ENCODE peak calls at places on chromosomes 6 and 20, in eight cellular contexts. B is spleen; D is upper lobe of right lung; Q is ovary; K is small intestine; I is mammary epithelial cell; X is SJSA1; Y is CD8-positive, alpha-beta T cell. E is an unnamed sample.

GRCh38 chr6:157552171-157552747 is 171.3 kb downstream of the ZDHHC14 start:
- DNase-seq in K (no peak), Q (no peak), X (no peak), I (peak; percentile 25), D (no peak), Y (no peak), B (no peak), E (no peak)

GRCh38 chr6:124958759-124959354 is 3.4 kb upstream of the RNF217 start:
- DNase-seq in I (peak; percentile 78), Y (no peak), K (no peak), X (peak; percentile 73), B (no peak), Q (no peak), D (no peak), E (no peak)

GRCh38 chr20:11271920-11272594 is 598.3 kb upstream of the JAG1 start:
- DNase-seq in Y (no peak), B (peak; percentile 65), K (no peak), X (no peak), I (no peak), D (no peak), Q (no peak), E (no peak)

GRCh38 chr20:21315138-21315537 is 12.0 kb downstream of the XRN2 start:
- DNase-seq in D (no peak), I (peak; percentile 94), Y (no peak), Q (no peak), B (no peak), X (no peak), K (no peak), E (no peak)

GRCh38 chr6:158396136-158396535 is 83.9 kb downstream of the TULP4 start:
- DNase-seq in D (no peak), Q (no peak), K (no peak), I (no peak), X (no peak), B (no peak), Y (no peak), E (no peak)

GRCh38 chr20:55515831-55516230 is 489.5 kb downstream of the CBLN4 start:
- DNase-seq in B (no peak), K (no peak), D (no peak), I (peak; percentile 70), X (no peak), Y (no peak), Q (no peak), E (no peak)

GRCh38 chr6:15876406-15876805 is 213.6 kb upstream of the DTNBP1 start:
- DNase-seq in K (no peak), D (no peak), X (peak; percentile 78), B (no peak), Q (no peak), Y (no peak), I (peak; percentile 78), E (no peak)

GRCh38 chr20:40908311-40908710 is 120.3 kb upstream of the TOP1 start:
- DNase-seq in Q (no peak), Y (no peak), D (no peak), I (no peak), X (no peak), K (no peak), B (no peak), E (no peak)

GRCh38 chr20:32052090-32052791 is at the start of gene HCK:
- DNase-seq in K (no peak), I (no peak), Q (no peak), D (peak; percentile 78), B (peak; percentile 92), X (no peak), Y (no peak), E (no peak)

GRCh38 chr20:3378138-3378537 is 29.3 kb downstream of the DNAAF9 start:
- DNase-seq in D (no peak), K (no peak), I (no peak), Q (no peak), B (no peak), Y (no peak), X (no peak), E (no peak)

GRCh38 chr6:31585531-31585930 is 546 bp upstream of the LST1 start:
- DNase-seq in D (no peak), X (no peak), Q (no peak), Y (no peak), B (peak; percentile 83), K (peak; percentile 36), I (no peak), E (no peak)
- H3K27ac ChIP-seq in D (peak overlapping the region; percentile 60), X (no peak overlapping the region), Q (no peak overlapping the region), Y (peak overlapping the region; percentile 1), B (peak overlapping the region; percentile 96), K (no peak overlapping the region), I (no peak overlapping the region), E (no peak overlapping the region)

GRCh38 chr6:149823013-149823412 is 41.1 kb downstream of the LRP11 start:
- DNase-seq in K (no peak), I (no peak), B (no peak), Y (no peak), D (no peak), Q (no peak), X (no peak), E (no peak)

GRCh38 chr6:149815788-149816187 is 48.4 kb downstream of the LRP11 start:
- DNase-seq in I (no peak), Y (no peak), X (no peak), D (no peak), Q (no peak), K (no peak), B (no peak), E (no peak)

GRCh38 chr6:149820506-149820905 is 43.7 kb downstream of the LRP11 start:
- DNase-seq in Q (no peak), Y (no peak), I (no peak), X (no peak), K (no peak), B (no peak), D (no peak), E (no peak)

DNA sequence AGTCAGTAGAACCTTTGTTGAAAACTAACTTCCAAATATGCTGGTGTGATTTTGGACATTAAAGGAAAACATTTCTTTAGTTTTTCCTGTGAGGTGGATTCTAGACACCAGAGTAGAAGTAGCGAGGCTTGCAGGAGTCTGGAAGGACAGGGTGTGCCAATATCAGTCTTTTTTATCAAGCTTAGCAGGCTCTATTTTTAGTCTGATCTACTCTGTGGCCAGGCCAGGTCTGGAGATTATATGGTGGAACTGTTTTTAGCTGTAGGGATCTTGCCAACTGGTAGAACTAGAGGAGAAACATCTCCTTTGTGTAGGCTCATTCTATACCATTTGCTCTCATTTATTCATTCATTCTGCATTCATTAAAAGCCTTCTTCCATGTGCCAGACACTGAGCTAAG is 42.7 kb downstream of the LRP11 start:
- DNase-seq in K (no peak), I (no peak), Y (no peak), D (no peak), X (no peak), Q (no peak), B (no peak), E (no peak)
- H3K27ac ChIP-seq in K (no peak overlapping the region), I (no peak overlapping the region), Y (no peak overlapping the region), D (no peak overlapping the region), X (no peak overlapping the region), Q (no peak overlapping the region), B (no peak overlapping the region), E (no peak overlapping the region)

GRCh38 chr6:1363298-1363697 is 26.1 kb upstream of the FOXF2 start:
- DNase-seq in K (no peak), D (no peak), B (no peak), I (no peak), X (no peak), Q (no peak), Y (no peak), E (no peak)

GRCh38 chr6:1364791-1365190 is 24.6 kb upstream of the FOXF2 start:
- DNase-seq in Y (no peak), Q (no peak), D (no peak), X (no peak), I (no peak), B (no peak), K (no peak), E (no peak)

GRCh38 chr6:1365701-1366100 is 23.7 kb upstream of the FOXF2 start:
- DNase-seq in K (no peak), B (no peak), Q (no peak), X (no peak), D (no peak), Y (no peak), I (no peak), E (no peak)

GRCh38 chr6:1363729-1364572 is 25.4 kb upstream of the FOXF2 start:
- DNase-seq in D (no peak), B (no peak), I (no peak), Y (no peak), X (peak; percentile 42), K (no peak), Q (no peak), E (no peak)

GRCh38 chr6:1362643-1363042 is 26.7 kb upstream of the FOXF2 start:
- DNase-seq in Y (no peak), X (no peak), B (no peak), Q (no peak), D (no peak), I (no peak), K (no peak), E (no peak)
- H3K27ac ChIP-seq in Y (no peak overlapping the region), X (no peak overlapping the region), B (no peak overlapping the region), Q (no peak overlapping the region), D (no peak overlapping the region), I (no peak overlapping the region), K (no peak overlapping the region), E (no peak overlapping the region)

GRCh38 chr6:35669441-35669776 is 19.3 kb downstream of the FKBP5 start:
- DNase-seq in X (no peak), D (no peak), B (no peak), Q (no peak), I (no peak), K (peak; percentile 32), Y (no peak), E (no peak)
- H3K27ac ChIP-seq in X (no peak overlapping the region), D (no peak overlapping the region), B (peak overlapping the region; percentile 31), Q (no peak overlapping the region), I (peak overlapping the region; percentile 38), K (no peak overlapping the region), Y (peak overlapping the region; percentile 17), E (no peak overlapping the region)

GRCh38 chr6:111591370-111591900 is 14.2 kb downstream of the TRAF3IP2 start:
- DNase-seq in B (no peak), K (peak; percentile 94), X (peak; percentile 87), D (peak; percentile 94), Y (no peak), I (peak; percentile 99), Q (peak; percentile 86), E (no peak)

GRCh38 chr6:111590209-111590955 is 15.3 kb downstream of the TRAF3IP2 start:
- DNase-seq in K (no peak), Y (no peak), I (no peak), Q (no peak), X (no peak), B (no peak), D (no peak), E (no peak)

GRCh38 chr6:111591901-111592461 is 13.7 kb downstream of the TRAF3IP2 start:
- DNase-seq in I (peak; percentile 76), Q (no peak), K (no peak), D (no peak), Y (no peak), X (no peak), B (no peak), E (no peak)

GRCh38 chr6:111592726-111593515 is 12.8 kb downstream of the TRAF3IP2 start:
- DNase-seq in D (no peak), K (no peak), I (no peak), X (no peak), B (no peak), Q (no peak), Y (no peak), E (no peak)

GRCh38 chr6:111593516-111593824 is 12.2 kb downstream of the TRAF3IP2 start:
- DNase-seq in D (no peak), B (no peak), X (no peak), Y (no peak), K (peak; percentile 23), I (no peak), Q (no peak), E (no peak)
- H3K27ac ChIP-seq in D (no peak overlapping the region), B (no peak overlapping the region), X (no peak overlapping the region), Y (no peak overlapping the region), K (no peak overlapping the region), I (no peak overlapping the region), Q (peak overlapping the region; percentile 16), E (no peak overlapping the region)